ENCODE peak calls at places on chromosomes 11 and 22, in five cellular contexts. O is endodermal cell, Q is upper lobe of right lung, J is spleen, R is right lobe of liver. L is an unnamed sample.

GRCh38 chr11:69382131-69383128 is 88.5 kb downstream of the MYEOV start:
- DNase-seq in R (peak; percentile 60), J (peak; percentile 75), Q (peak; percentile 67), O (peak; percentile 48), L (peak; percentile 85)

GRCh38 chr11:102254047-102254446 is 63.2 kb upstream of the BIRC3 start:
- DNase-seq in J (no peak), Q (no peak), R (no peak), O (peak; percentile 63), L (no peak)

GRCh38 chr22:29083576-29084566 is 11.0 kb downstream of the KREMEN1 start:
- DNase-seq in O (no peak), Q (no peak), R (no peak), J (peak; percentile 78), L (no peak)

GRCh38 chr11:73645972-73646631 is at the start of gene PLEKHB1:
- DNase-seq in J (no peak), O (peak; percentile 95), R (no peak), Q (no peak), L (peak; percentile 58)

GRCh38 chr22:36027960-36028645 is 521 bp downstream of the RBFOX2 start:
- DNase-seq in J (peak; percentile 81), O (no peak), R (peak; percentile 59), Q (no peak), L (peak; percentile 34)

GRCh38 chr11:89521294-89521693 is 30.1 kb upstream of the NOX4 start:
- DNase-seq in Q (no peak), R (no peak), O (no peak), J (no peak), L (no peak)

GRCh38 chr11:100790073-100790472 is 103.0 kb downstream of the ARHGAP42 start:
- DNase-seq in Q (no peak), J (no peak), O (no peak), R (no peak), L (no peak)

GRCh38 chr22:46035742-46036557 is 59.0 kb upstream of the WNT7B start:
- DNase-seq in Q (peak; percentile 100), R (peak; percentile 100), J (peak; percentile 100), O (peak; percentile 100), L (peak; percentile 100)

GRCh38 chr22:40819741-40820140 is 595 bp upstream of the SLC25A17 start:
- DNase-seq in J (no peak), Q (no peak), O (no peak), R (no peak), L (no peak)

GRCh38 chr11:107957109-107957588 is 28.9 kb downstream of the RAB39A start:
- DNase-seq in J (no peak), Q (no peak), R (no peak), O (no peak), L (no peak)

GRCh38 chr22:29343313-29343805 is 27.9 kb upstream of the RASL10A start:
- DNase-seq in R (no peak), O (no peak), J (no peak), Q (peak; percentile 85), L (no peak)

GRCh38 chr22:49783036-49783746 is 44.5 kb downstream of the BRD1 start:
- DNase-seq in O (no peak), R (no peak), Q (no peak), J (no peak), L (no peak)
- H3K36me3 ChIP-seq in O (peaks cover 55% of the 10 kb centered on the region), R (peaks cover 48% of the 10 kb centered on the region), Q (peaks cover 53% of the 10 kb centered on the region), J (peaks cover 100% of the 10 kb centered on the region), L (no peaks in the 10 kb centered on the region)

DNA sequence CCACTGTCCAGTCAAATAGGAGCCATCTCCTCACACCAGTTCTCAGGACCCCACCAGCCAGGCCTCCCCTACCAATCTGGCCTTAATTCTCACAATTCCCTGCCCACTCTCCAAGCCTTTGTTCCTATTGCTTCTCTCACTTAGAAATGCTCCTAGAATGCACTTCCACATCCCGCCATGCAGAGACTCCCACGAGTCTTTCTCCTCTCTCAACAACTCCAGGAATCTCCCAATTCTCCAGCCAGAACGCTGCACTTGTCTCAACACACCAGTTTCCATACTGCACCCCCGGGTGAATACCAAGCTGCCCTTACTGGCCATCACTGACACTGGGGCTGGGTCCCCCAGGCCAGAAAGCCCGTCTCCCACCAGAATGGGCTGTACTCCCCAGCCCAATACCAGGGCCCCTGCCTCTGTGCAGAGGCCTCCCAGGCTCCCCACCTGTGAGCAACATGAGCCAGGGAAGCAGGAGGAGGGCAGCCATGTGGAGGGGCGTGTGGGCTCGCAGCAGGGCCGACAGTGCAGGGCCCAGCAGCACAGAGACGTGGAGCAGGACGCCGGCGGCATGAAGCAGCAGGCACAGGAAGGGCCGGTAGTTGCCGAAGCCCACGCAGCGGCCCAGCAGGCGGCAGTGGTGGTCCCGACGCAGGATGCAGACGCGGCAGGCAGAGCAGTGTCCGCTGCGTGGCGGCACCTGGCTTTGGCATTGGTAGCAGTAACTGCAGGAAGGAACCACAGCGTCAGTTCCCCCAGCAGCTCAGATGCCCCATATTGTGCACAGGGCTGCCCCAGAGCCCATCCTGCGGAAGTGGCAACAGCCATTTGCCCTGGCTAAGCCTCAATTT is 2.4 kb downstream of the ZDHHC24 start:
- DNase-seq in J (peak; percentile 95), Q (no peak), R (no peak), O (peak; percentile 88), L (peak; percentile 47)
- TF ChIP-seq CTCF in J (peak; percentile 50), Q (peak; percentile 49), R (peak; percentile 33), O (peak; percentile 77), L (no peak)

DNA sequence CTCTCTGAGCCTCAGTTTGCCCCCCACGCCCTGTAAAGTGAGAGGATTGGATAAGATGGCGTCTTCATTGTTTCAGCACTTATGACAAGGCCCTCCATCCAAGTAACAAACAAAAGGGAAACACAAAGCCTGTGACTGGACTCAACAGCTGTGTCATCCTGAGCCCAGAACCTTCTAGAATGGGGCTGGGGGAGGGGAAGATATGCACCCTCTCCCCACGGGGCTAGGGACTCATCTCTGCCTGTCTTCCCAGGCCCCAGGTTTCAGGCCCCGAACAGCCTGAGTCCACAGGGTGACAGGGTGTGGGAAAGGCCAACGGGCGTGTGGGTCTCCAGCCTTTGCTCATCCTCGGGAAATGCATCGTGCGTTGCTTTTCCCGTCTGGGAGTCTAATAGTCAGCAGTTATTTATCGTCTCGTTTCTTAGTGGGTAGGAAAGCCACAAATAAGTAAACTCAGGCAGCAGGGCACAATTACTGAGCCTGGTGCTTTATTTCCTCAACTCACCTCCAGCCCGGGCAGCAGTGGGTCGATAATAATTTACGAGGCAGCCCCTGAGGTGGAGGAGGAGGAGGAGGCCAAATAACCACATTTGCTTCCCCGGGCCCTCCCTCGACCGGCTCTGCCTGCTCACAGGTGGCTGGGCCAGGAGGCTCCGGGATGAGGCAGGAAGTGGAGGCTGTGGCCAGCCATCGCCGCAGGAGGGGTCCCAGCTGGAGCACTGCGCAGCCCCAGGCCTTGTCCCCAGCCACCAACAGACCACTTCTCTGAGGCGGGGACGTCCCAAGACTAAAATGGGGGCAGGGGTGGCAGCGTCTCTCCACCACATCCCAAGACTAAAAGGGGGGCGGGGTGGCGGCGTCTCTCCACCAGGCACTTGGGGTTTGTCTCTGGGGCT is 54.4 kb downstream of the FLRT1 start:
- DNase-seq in J (no peak), Q (no peak), R (no peak), O (no peak), L (no peak)
- H3K36me3 ChIP-seq in J (no peaks in the 10 kb centered on the region), Q (no peaks in the 10 kb centered on the region), R (no peaks in the 10 kb centered on the region), O (no peaks in the 10 kb centered on the region), L (no peaks in the 10 kb centered on the region)

GRCh38 chr22:20983081-20983745 is 1.1 kb downstream of the LZTR1 start:
- DNase-seq in Q (no peak), O (no peak), R (no peak), J (no peak), L (no peak)
- TF ChIP-seq CTCF in Q (no peak), O (no peak), R (no peak), J (no peak), L (no peak)

GRCh38 chr11:65624931-65625627 is 9.5 kb downstream of the PCNX3 start:
- DNase-seq in R (no peak), O (no peak), Q (no peak), J (no peak), L (no peak)
- H3K36me3 ChIP-seq in R (peaks cover 59% of the 10 kb centered on the region), O (peaks cover 69% of the 10 kb centered on the region), Q (peaks cover 82% of the 10 kb centered on the region), J (peaks cover 100% of the 10 kb centered on the region), L (no peaks in the 10 kb centered on the region)

GRCh38 chr11:17767301-17767885 is 32.8 kb downstream of the KCNC1 start:
- DNase-seq in J (peak; percentile 35), Q (peak; percentile 38), R (no peak), O (no peak), L (no peak)

GRCh38 chr11:17767914-17768313 is 33.3 kb downstream of the KCNC1 start:
- DNase-seq in Q (peak; percentile 20), J (peak; percentile 54), O (no peak), R (no peak), L (no peak)

GRCh38 chr11:17768547-17768946 is 34.0 kb downstream of the KCNC1 start:
- DNase-seq in Q (peak; percentile 23), O (no peak), J (peak; percentile 62), R (no peak), L (no peak)

GRCh38 chr11:17765381-17766359 is 31.1 kb downstream of the KCNC1 start:
- DNase-seq in O (no peak), J (peak; percentile 59), Q (peak; percentile 54), R (no peak), L (no peak)

DNA sequence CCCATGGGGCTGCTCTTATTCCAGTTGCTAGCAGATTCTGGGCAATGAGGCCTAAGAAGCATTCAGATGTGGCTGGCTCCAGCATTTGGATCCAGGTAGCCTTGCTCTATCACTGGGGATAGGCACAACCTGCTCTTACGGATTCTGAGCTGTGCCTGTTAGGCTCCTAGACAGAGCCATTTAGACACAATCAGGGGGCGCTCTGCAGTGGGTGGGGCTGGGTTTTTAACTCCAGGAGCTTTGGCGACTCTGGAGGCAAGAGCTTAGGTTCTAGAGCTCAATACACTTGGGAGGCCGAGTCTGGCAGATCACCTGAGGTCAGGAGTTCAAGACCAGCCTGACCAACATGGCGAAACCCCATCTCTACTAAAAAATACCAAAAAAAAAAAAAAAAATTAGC is 32.0 kb downstream of the KCNC1 start:
- DNase-seq in Q (peak; percentile 33), O (peak; percentile 75), J (peak; percentile 17), R (no peak), L (no peak)
- TF ChIP-seq CTCF in Q (no peak), O (peak; percentile 70), J (no peak), R (no peak), L (no peak)

DNA sequence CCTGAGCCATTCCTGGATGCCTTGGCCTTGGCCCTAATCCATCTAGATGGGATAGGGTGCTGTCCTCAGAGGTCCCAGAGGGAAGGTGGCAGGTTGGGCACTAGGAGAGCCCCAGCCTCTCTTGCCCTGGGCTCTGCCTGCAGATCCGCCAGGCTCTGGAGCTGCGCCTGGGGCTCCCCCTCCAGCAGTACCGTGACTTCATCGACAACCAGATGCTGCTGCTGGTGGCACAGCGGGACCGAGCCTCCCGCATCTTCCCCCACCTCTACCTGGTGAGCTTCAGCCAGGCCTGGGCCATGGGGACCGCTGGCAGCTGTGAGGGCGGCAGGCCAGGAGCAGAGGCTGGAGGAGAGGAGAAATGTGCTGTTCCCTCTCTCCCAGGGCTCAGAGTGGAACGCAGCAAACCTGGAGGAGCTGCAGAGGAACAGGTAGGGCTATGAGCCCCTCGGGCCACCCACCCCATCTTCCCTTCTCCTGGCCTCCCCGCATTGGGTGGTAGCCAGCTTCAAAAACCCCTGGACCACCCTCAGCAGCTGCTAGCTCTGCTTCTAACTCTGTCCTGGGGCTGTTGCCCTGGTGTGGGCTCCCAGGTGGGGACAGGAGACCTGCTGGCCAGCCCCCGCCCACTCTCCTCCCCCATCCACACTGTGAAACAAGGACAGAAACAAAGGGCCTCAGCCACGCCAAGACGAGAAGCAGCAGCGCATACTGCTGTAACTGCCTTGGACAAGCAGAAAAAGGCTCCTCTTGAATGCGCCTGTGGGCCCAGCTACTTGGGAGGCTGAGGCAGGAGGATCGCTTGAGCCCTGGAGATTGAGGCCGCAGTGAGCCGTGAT is 4.9 kb downstream of the SSH3 start:
- DNase-seq in J (peak; percentile 66), R (peak; percentile 46), O (peak; percentile 22), Q (peak; percentile 58), L (peak; percentile 11)
- H3K36me3 ChIP-seq in J (peaks cover 54% of the 10 kb centered on the region), R (peaks cover 19% of the 10 kb centered on the region), O (peaks cover 4% of the 10 kb centered on the region), Q (peaks cover 30% of the 10 kb centered on the region), L (no peaks in the 10 kb centered on the region)